ENCODE peak calls at places on chromosomes 6 and 20, in eight cellular contexts. J is endothelial cell; S is anterior cingulate cortex; R is lung; E is GDM1; W is KBM-7; G is neural crest cell; K is activated CD4-positive, alpha-beta memory T cell treated with anti-CD3 and anti-CD28 coated beads, Interleukin-2, amount 10 ng/mL, durations not matched to agents 7 days and 5 days. U is an unnamed sample.

GRCh38 chr20:63224272-63225081 is 8.5 kb upstream of the YTHDF1 start:
- DNase-seq in J (no peak), S (no peak), R (no peak), E (no peak), W (peak), G (no peak), K (no peak), U (peak)

GRCh38 chr6:36984581-36985383 is 1.2 kb downstream of the MTCH1 start:
- DNase-seq in J (peak), S (peak), R (peak), E (no peak), W (no peak), G (peak), K (peak), U (peak)

GRCh38 chr6:112189494-112189893 is 64.9 kb downstream of the LAMA4 start:
- DNase-seq in J (no peak), S (no peak), R (no peak), E (no peak), W (no peak), G (no peak), K (no peak), U (no peak)

GRCh38 chr6:155174576-155175174 is 89.1 kb upstream of the CLDN20 start:
- DNase-seq in J (peak), S (peak), R (peak), E (peak), W (peak), G (peak), K (peak), U (peak)

GRCh38 chr6:112640895-112641294 is 293.8 kb downstream of the RFPL4B start:
- DNase-seq in J (no peak), S (no peak), R (no peak), E (no peak), W (no peak), G (no peak), K (no peak), U (no peak)

GRCh38 chr6:98944598-98945011 is 3.1 kb downstream of the FBXL4 start:
- DNase-seq in J (no peak), S (no peak), R (no peak), E (no peak), W (no peak), G (no peak), K (no peak), U (no peak)

GRCh38 chr6:140566706-140567330 is 1192.4 kb upstream of the CITED2 start:
- DNase-seq in J (no peak), S (no peak), R (no peak), E (no peak), W (peak), G (no peak), K (no peak), U (no peak)

GRCh38 chr6:109441069-109441816 is 719 bp downstream of the SMPD2 start:
- DNase-seq in J (peak), S (no peak), R (peak), E (peak), W (peak), G (peak), K (peak), U (peak)

GRCh38 chr6:144999127-144999526 is 714.0 kb downstream of the UTRN start:
- DNase-seq in J (no peak), S (no peak), R (no peak), E (no peak), W (no peak), G (no peak), K (no peak), U (no peak)

GRCh38 chr20:7085448-7085847 is 318.0 kb downstream of the BMP2 start:
- DNase-seq in J (no peak), S (no peak), R (no peak), E (no peak), W (no peak), G (no peak), K (no peak), U (no peak)

GRCh38 chr6:49565855-49566254 is 15.4 kb downstream of the C6orf141 start:
- DNase-seq in J (no peak), S (no peak), R (no peak), E (no peak), W (peak), G (no peak), K (no peak), U (no peak)

GRCh38 chr20:48657426-48658197 is 170.2 kb downstream of the PREX1 start:
- DNase-seq in J (peak), S (peak), R (peak), E (peak), W (peak), G (peak), K (peak), U (peak)